ENCODE peak calls at places on chromosome 10, in six cellular contexts. One of them, this sample, is unnamed.

GRCh38 chr10:78578929-78579328 is 489.8 kb upstream of the ZMIZ1 start:
- DNase-seq in IMR-90: peak
- DNase-seq in thoracic aorta: no peak
- DNase-seq in stomach: no peak
- DNase-seq in RWPE1: no peak
- DNase-seq in epithelial cell of prostate: peak
- DNase-seq in this sample: peak

GRCh38 chr10:130806426-130806825 is 505.1 kb downstream of the TCERG1L start:
- DNase-seq in IMR-90: no peak
- DNase-seq in thoracic aorta: no peak
- DNase-seq in stomach: no peak
- DNase-seq in RWPE1: no peak
- DNase-seq in epithelial cell of prostate: no peak
- DNase-seq in this sample: no peak

GRCh38 chr10:28922127-28922526 is 244.8 kb downstream of the BAMBI start:
- DNase-seq in IMR-90: peak
- DNase-seq in thoracic aorta: no peak
- DNase-seq in stomach: no peak
- DNase-seq in RWPE1: no peak
- DNase-seq in epithelial cell of prostate: no peak
- DNase-seq in this sample: no peak

GRCh38 chr10:51269816-51270215 is 195.5 kb downstream of the PRKG1 start:
- DNase-seq in IMR-90: peak
- DNase-seq in thoracic aorta: no peak
- DNase-seq in stomach: no peak
- DNase-seq in RWPE1: no peak
- DNase-seq in epithelial cell of prostate: no peak
- DNase-seq in this sample: peak

GRCh38 chr10:97376413-97376812 is 24.7 kb downstream of the RRP12 start:
- DNase-seq in IMR-90: no peak
- DNase-seq in thoracic aorta: no peak
- DNase-seq in stomach: no peak
- DNase-seq in RWPE1: no peak
- DNase-seq in epithelial cell of prostate: no peak
- DNase-seq in this sample: no peak

GRCh38 chr10:116427671-116428070 is at the start of gene PNLIPRP3:
- DNase-seq in IMR-90: no peak
- DNase-seq in thoracic aorta: no peak
- DNase-seq in stomach: no peak
- DNase-seq in RWPE1: no peak
- DNase-seq in epithelial cell of prostate: no peak
- DNase-seq in this sample: no peak

GRCh38 chr10:79318369-79318768 is 28.9 kb upstream of the PPIF start:
- DNase-seq in IMR-90: no peak
- DNase-seq in thoracic aorta: no peak
- DNase-seq in stomach: no peak
- DNase-seq in RWPE1: no peak
- DNase-seq in epithelial cell of prostate: no peak
- DNase-seq in this sample: no peak

GRCh38 chr10:132889556-132889955 is 52.8 kb downstream of the CFAP46 start:
- DNase-seq in IMR-90: no peak
- DNase-seq in thoracic aorta: no peak
- DNase-seq in stomach: no peak
- DNase-seq in RWPE1: no peak
- DNase-seq in epithelial cell of prostate: no peak
- DNase-seq in this sample: no peak

GRCh38 chr10:14787938-14788337 is 13.2 kb upstream of the FAM107B start:
- DNase-seq in IMR-90: no peak
- DNase-seq in thoracic aorta: no peak
- DNase-seq in stomach: no peak
- DNase-seq in RWPE1: no peak
- DNase-seq in epithelial cell of prostate: no peak
- DNase-seq in this sample: no peak

GRCh38 chr10:69951658-69952057 is 101.0 kb upstream of the MACROH2A2 start:
- DNase-seq in IMR-90: no peak
- DNase-seq in thoracic aorta: no peak
- DNase-seq in stomach: no peak
- DNase-seq in RWPE1: no peak
- DNase-seq in epithelial cell of prostate: no peak
- DNase-seq in this sample: no peak

GRCh38 chr10:89428873-89429272 is 14.5 kb downstream of the IFIT5 start:
- DNase-seq in IMR-90: no peak
- DNase-seq in thoracic aorta: no peak
- DNase-seq in stomach: no peak
- DNase-seq in RWPE1: no peak
- DNase-seq in epithelial cell of prostate: no peak
- DNase-seq in this sample: no peak

GRCh38 chr10:31320598-31321211 is 1.7 kb downstream of the ZEB1 start:
- DNase-seq in IMR-90: peak
- DNase-seq in thoracic aorta: no peak
- DNase-seq in stomach: no peak
- DNase-seq in RWPE1: no peak
- DNase-seq in epithelial cell of prostate: no peak
- DNase-seq in this sample: peak

GRCh38 chr10:8061274-8062211 is 7.1 kb downstream of the GATA3 start:
- DNase-seq in IMR-90: no peak
- DNase-seq in thoracic aorta: no peak
- DNase-seq in stomach: no peak
- DNase-seq in RWPE1: no peak
- DNase-seq in epithelial cell of prostate: no peak
- DNase-seq in this sample: no peak

GRCh38 chr10:37860494-37861190 is 3.2 kb upstream of the ZNF248 start:
- DNase-seq in IMR-90: peak
- DNase-seq in thoracic aorta: no peak
- DNase-seq in stomach: no peak
- DNase-seq in RWPE1: peak
- DNase-seq in epithelial cell of prostate: peak
- DNase-seq in this sample: peak

GRCh38 chr10:99456207-99456606 is 25.8 kb upstream of the GOT1 start:
- DNase-seq in IMR-90: no peak
- DNase-seq in thoracic aorta: no peak
- DNase-seq in stomach: no peak
- DNase-seq in RWPE1: peak
- DNase-seq in epithelial cell of prostate: no peak
- DNase-seq in this sample: no peak

GRCh38 chr10:98309366-98310355 is 41.7 kb upstream of the LOXL4 start:
- DNase-seq in IMR-90: peak
- DNase-seq in thoracic aorta: peak
- DNase-seq in stomach: peak
- DNase-seq in RWPE1: peak
- DNase-seq in epithelial cell of prostate: no peak
- DNase-seq in this sample: peak

GRCh38 chr10:22713853-22714523 is 390 bp downstream of the PIP4K2A start:
- DNase-seq in IMR-90: peak
- DNase-seq in thoracic aorta: no peak
- DNase-seq in stomach: no peak
- DNase-seq in RWPE1: no peak
- DNase-seq in epithelial cell of prostate: no peak
- DNase-seq in this sample: peak

GRCh38 chr10:86362129-86362527 is 4.5 kb downstream of the GRID1 start:
- DNase-seq in IMR-90: no peak
- DNase-seq in thoracic aorta: no peak
- DNase-seq in stomach: no peak
- DNase-seq in RWPE1: no peak
- DNase-seq in epithelial cell of prostate: no peak
- DNase-seq in this sample: no peak

GRCh38 chr10:26278295-26278694 is 61.7 kb downstream of the GAD2 start:
- DNase-seq in IMR-90: no peak
- DNase-seq in thoracic aorta: no peak
- DNase-seq in stomach: no peak
- DNase-seq in RWPE1: no peak
- DNase-seq in epithelial cell of prostate: no peak
- DNase-seq in this sample: no peak

GRCh38 chr10:129704786-129705525 is 237.9 kb downstream of the MGMT start:
- DNase-seq in IMR-90: peak
- DNase-seq in thoracic aorta: no peak
- DNase-seq in stomach: no peak
- DNase-seq in RWPE1: no peak
- DNase-seq in epithelial cell of prostate: no peak
- DNase-seq in this sample: peak

GRCh38 chr10:31749981-31750850 is 178.4 kb downstream of the ARHGAP12 start:
- DNase-seq in IMR-90: no peak
- DNase-seq in thoracic aorta: no peak
- DNase-seq in stomach: no peak
- DNase-seq in RWPE1: no peak
- DNase-seq in epithelial cell of prostate: no peak
- DNase-seq in this sample: peak

GRCh38 chr10:89281606-89282395 is 20.0 kb upstream of the IFIT2 start:
- DNase-seq in IMR-90: no peak
- DNase-seq in thoracic aorta: no peak
- DNase-seq in stomach: no peak
- DNase-seq in RWPE1: no peak
- DNase-seq in epithelial cell of prostate: no peak
- DNase-seq in this sample: no peak

GRCh38 chr10:35460852-35461460 is 124.6 kb downstream of the CCNY start:
- DNase-seq in IMR-90: no peak
- DNase-seq in thoracic aorta: no peak
- DNase-seq in stomach: no peak
- DNase-seq in RWPE1: no peak
- DNase-seq in epithelial cell of prostate: no peak
- DNase-seq in this sample: no peak

GRCh38 chr10:131147301-131147975 is 164.1 kb downstream of the TCERG1L start:
- DNase-seq in IMR-90: no peak
- DNase-seq in thoracic aorta: no peak
- DNase-seq in stomach: no peak
- DNase-seq in RWPE1: no peak
- DNase-seq in epithelial cell of prostate: no peak
- DNase-seq in this sample: no peak

GRCh38 chr10:54203426-54203825 is 597.6 kb downstream of the PCDH15 start:
- DNase-seq in IMR-90: no peak
- DNase-seq in thoracic aorta: no peak
- DNase-seq in stomach: no peak
- DNase-seq in RWPE1: peak
- DNase-seq in epithelial cell of prostate: no peak
- DNase-seq in this sample: no peak

GRCh38 chr10:21858455-21858854 is 145.1 kb downstream of the DNAJC1 start:
- DNase-seq in IMR-90: no peak
- DNase-seq in thoracic aorta: no peak
- DNase-seq in stomach: no peak
- DNase-seq in RWPE1: no peak
- DNase-seq in epithelial cell of prostate: no peak
- DNase-seq in this sample: no peak

GRCh38 chr10:87723500-87723899 is 63.8 kb downstream of the PAPSS2 start:
- DNase-seq in IMR-90: peak
- DNase-seq in thoracic aorta: no peak
- DNase-seq in stomach: no peak
- DNase-seq in RWPE1: no peak
- DNase-seq in epithelial cell of prostate: no peak
- DNase-seq in this sample: no peak

GRCh38 chr10:80529604-80530003 is 8.1 kb upstream of the SH2D4B start:
- DNase-seq in IMR-90: peak
- DNase-seq in thoracic aorta: no peak
- DNase-seq in stomach: no peak
- DNase-seq in RWPE1: no peak
- DNase-seq in epithelial cell of prostate: no peak
- DNase-seq in this sample: no peak

GRCh38 chr10:49351669-49352068 is 44.2 kb downstream of the DRGX start:
- DNase-seq in IMR-90: no peak
- DNase-seq in thoracic aorta: no peak
- DNase-seq in stomach: no peak
- DNase-seq in RWPE1: no peak
- DNase-seq in epithelial cell of prostate: no peak
- DNase-seq in this sample: no peak

GRCh38 chr10:422675-423074 is 266.8 kb downstream of the DIP2C start:
- DNase-seq in IMR-90: no peak
- DNase-seq in thoracic aorta: no peak
- DNase-seq in stomach: no peak
- DNase-seq in RWPE1: no peak
- DNase-seq in epithelial cell of prostate: no peak
- DNase-seq in this sample: no peak

GRCh38 chr10:31620236-31621151 is 301.5 kb downstream of the ZEB1 start:
- DNase-seq in IMR-90: peak
- DNase-seq in thoracic aorta: no peak
- DNase-seq in stomach: no peak
- DNase-seq in RWPE1: no peak
- DNase-seq in epithelial cell of prostate: no peak
- DNase-seq in this sample: peak

GRCh38 chr10:103232772-103233488 is 12.8 kb upstream of the RPEL1 start:
- DNase-seq in IMR-90: peak
- DNase-seq in thoracic aorta: no peak
- DNase-seq in stomach: no peak
- DNase-seq in RWPE1: no peak
- DNase-seq in epithelial cell of prostate: no peak
- DNase-seq in this sample: peak
- H3K27ac ChIP-seq in IMR-90: peak
- H3K27ac ChIP-seq in thoracic aorta: no peak
- H3K27ac ChIP-seq in stomach: no peak
- H3K27ac ChIP-seq in RWPE1: peak
- H3K27ac ChIP-seq in epithelial cell of prostate: peak
- H3K27ac ChIP-seq in this sample: no peak

GRCh38 chr10:93342346-93342745 is 139.8 kb downstream of the MYOF start:
- DNase-seq in IMR-90: peak
- DNase-seq in thoracic aorta: no peak
- DNase-seq in stomach: no peak
- DNase-seq in RWPE1: no peak
- DNase-seq in epithelial cell of prostate: no peak
- DNase-seq in this sample: peak

GRCh38 chr10:93346712-93347111 is 135.4 kb downstream of the MYOF start:
- DNase-seq in IMR-90: peak
- DNase-seq in thoracic aorta: no peak
- DNase-seq in stomach: no peak
- DNase-seq in RWPE1: no peak
- DNase-seq in epithelial cell of prostate: no peak
- DNase-seq in this sample: peak

DNA sequence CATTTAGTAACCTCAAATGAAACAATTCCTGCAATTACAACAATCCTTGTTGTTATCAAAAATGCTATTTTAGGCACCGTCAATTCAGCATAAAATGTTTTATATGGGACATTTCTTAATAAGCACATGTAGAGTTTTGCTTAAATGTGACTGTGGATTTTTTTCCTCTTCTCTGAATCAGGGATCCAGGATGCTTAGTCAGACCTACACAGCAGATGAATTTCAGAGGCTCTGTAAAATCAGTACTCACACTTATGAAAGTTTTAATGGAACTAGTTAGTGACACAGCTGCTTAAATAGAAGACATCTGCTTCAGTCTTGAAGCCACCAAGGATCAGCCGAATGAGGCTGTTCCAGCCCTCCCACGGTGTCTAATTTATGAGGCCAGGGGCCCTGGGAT is 136.1 kb downstream of the MYOF start:
- DNase-seq in IMR-90: peak
- DNase-seq in thoracic aorta: no peak
- DNase-seq in stomach: no peak
- DNase-seq in RWPE1: no peak
- DNase-seq in epithelial cell of prostate: no peak
- DNase-seq in this sample: peak
- H3K27ac ChIP-seq in IMR-90: no peak
- H3K27ac ChIP-seq in thoracic aorta: no peak
- H3K27ac ChIP-seq in stomach: no peak
- H3K27ac ChIP-seq in RWPE1: no peak
- H3K27ac ChIP-seq in epithelial cell of prostate: no peak
- H3K27ac ChIP-seq in this sample: peak

GRCh38 chr10:71259815-71260501 is 47.6 kb downstream of the UNC5B start:
- DNase-seq in IMR-90: no peak
- DNase-seq in thoracic aorta: no peak
- DNase-seq in stomach: peak
- DNase-seq in RWPE1: peak
- DNase-seq in epithelial cell of prostate: no peak
- DNase-seq in this sample: peak
- H3K27ac ChIP-seq in IMR-90: peak
- H3K27ac ChIP-seq in thoracic aorta: peak
- H3K27ac ChIP-seq in stomach: peak
- H3K27ac ChIP-seq in RWPE1: peak
- H3K27ac ChIP-seq in epithelial cell of prostate: peak
- H3K27ac ChIP-seq in this sample: peak

GRCh38 chr10:33157108-33157507 is 177.4 kb downstream of the NRP1 start:
- DNase-seq in IMR-90: peak
- DNase-seq in thoracic aorta: no peak
- DNase-seq in stomach: no peak
- DNase-seq in RWPE1: peak
- DNase-seq in epithelial cell of prostate: no peak
- DNase-seq in this sample: peak
- H3K27ac ChIP-seq in IMR-90: peak
- H3K27ac ChIP-seq in thoracic aorta: no peak
- H3K27ac ChIP-seq in stomach: no peak
- H3K27ac ChIP-seq in RWPE1: no peak
- H3K27ac ChIP-seq in epithelial cell of prostate: peak
- H3K27ac ChIP-seq in this sample: peak

This sample was measured in GM23248.